ENCODE peak calls at places on chromosomes 13 and 19, in five cellular contexts. J, U, M, E and T are unnamed samples.
A peak's percentile ranks its signal among the peaks of the same experiment; 100 is the strongest.

GRCh38 chr19:6210721-6211600 is 68.8 kb downstream of the MLLT1 start:
- DNase-seq in U (no peak), M (no peak), E (no peak), J (no peak), T (no peak)

GRCh38 chr19:49113762-49114629 is at the start of gene LIN7B:
- DNase-seq in U (no peak), E (no peak), M (peak; percentile 67), J (peak; percentile 86), T (peak; percentile 88)

GRCh38 chr13:63542704-63543215 is 2127.1 kb upstream of the PCDH20 start:
- DNase-seq in M (no peak), J (no peak), U (no peak), E (no peak), T (no peak)

GRCh38 chr19:16366056-16366432 is 41.4 kb downstream of the KLF2 start:
- DNase-seq in M (no peak), U (no peak), J (no peak), E (no peak), T (no peak)

GRCh38 chr19:55269299-55269698 is 10.5 kb upstream of the PPP6R1 start:
- DNase-seq in M (no peak), U (no peak), J (no peak), E (no peak), T (no peak)

GRCh38 chr13:50613356-50613831 is 230.1 kb downstream of the DLEU7 start:
- DNase-seq in E (no peak), J (no peak), M (no peak), U (no peak), T (no peak)

GRCh38 chr19:29831041-29831548 is 19.3 kb downstream of the CCNE1 start:
- DNase-seq in E (no peak), J (no peak), M (no peak), U (no peak), T (no peak)

GRCh38 chr13:24032674-24033073 is 127.8 kb upstream of the SPATA13 start:
- DNase-seq in M (peak; percentile 47), J (no peak), E (no peak), U (no peak), T (no peak)

GRCh38 chr13:94232161-94232560 is 247.3 kb downstream of the DCT start:
- DNase-seq in M (no peak), E (no peak), J (no peak), U (no peak), T (no peak)

GRCh38 chr13:95388420-95389079 is 87.3 kb upstream of the ABCC4 start:
- DNase-seq in J (no peak), E (no peak), U (no peak), M (no peak), T (no peak)

DNA sequence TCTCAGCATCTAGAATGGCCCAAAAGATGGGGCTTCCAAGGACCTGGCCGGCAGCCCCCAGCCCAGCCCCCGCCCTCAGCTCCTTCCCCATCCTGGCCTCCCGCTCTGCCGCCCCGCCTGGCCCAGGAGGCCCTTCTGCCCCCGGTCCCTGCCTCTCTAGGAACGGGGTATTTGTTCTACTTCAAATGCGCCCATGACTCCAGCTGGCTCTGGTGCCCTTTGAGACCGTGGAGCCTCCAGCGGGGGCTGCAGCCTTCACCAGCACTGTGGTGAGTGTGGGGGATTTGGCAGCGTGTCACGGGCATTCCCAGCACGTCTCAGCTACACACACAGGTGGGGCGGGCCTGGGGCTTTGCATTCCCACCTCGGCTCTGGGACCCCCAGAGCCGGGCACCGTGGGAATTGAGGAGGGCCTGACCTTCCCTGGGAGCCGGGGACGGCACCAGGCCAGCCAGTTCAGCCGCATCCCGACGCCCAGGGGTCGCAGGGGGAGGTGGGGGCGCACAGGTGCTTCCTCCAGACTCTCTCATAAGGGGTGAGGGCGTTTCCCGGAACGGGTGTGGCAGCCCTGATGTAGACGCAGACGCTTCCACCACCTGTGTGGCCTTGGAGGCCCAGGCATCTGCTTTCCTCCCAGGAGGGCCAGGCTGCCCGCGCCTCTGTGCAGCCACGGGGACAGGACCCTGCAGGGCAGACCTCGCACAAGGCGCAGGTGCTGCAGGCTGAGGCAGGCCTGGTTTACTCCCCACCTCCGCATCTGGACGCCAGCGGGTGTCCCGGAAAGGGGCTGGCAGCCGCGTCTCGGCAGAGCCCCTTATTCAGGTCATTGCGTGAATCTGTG is 947 bp downstream of the ATP4B start:
- DNase-seq in E (no peak), M (no peak), U (no peak), J (no peak), T (no peak)
- TF ChIP-seq SUZ12 in E (no peak), M (no peak), U (no peak), J (no peak), T (no peak)

DNA sequence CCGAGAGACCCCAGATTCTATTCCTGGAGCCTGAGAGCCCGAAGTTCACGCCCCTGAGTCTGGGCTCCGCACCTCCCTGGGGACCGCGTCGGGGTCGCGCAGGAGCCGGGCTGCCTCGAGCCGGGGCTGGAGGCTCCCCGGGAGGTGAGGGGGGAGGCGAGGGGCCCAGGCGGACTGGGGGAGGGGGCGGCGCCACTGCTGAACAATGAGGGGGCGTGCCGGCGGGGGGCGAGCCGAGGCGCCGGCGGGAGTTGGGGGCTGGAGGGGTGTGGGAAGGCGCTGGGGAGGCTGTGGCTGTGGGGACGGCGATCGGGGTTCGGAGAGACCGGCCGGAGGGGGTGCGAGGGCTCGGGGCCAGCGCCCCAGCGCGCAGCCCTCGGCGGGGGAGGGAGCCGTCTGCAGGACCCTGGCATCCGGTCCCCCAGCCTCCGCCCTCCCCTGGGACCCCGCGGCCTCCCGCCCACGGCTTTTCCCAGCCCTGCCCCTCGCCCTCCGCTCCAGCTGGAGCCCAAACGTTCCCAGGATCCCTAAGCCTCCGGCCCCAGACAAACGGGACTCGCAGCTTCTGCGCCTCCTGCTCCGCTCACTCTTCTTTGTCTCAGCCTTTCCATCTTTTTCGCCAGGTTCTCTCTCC is 917 bp downstream of the PLEKHG2 start:
- DNase-seq in J (no peak), M (no peak), E (no peak), U (no peak), T (peak; percentile 72)
- TF ChIP-seq SUZ12 in J (no peak), M (no peak), E (no peak), U (no peak), T (no peak)

GRCh38 chr13:41075485-41075884 is 14.2 kb downstream of the WBP4 start:
- DNase-seq in J (no peak), M (no peak), U (no peak), E (no peak), T (no peak)
- TF ChIP-seq SUZ12 in J (no peak), M (no peak), U (no peak), E (no peak), T (no peak)

GRCh38 chr13:110780410-110780809 is 66.9 kb downstream of the ING1 start:
- DNase-seq in U (no peak), M (no peak), J (no peak), E (no peak), T (no peak)
- TF ChIP-seq SUZ12 in U (no peak), M (no peak), J (no peak), E (no peak), T (no peak)

GRCh38 chr13:91045351-91046034 is 302.0 kb upstream of the MIR17HG start:
- DNase-seq in E (no peak), M (no peak), J (peak; percentile 71), U (peak; percentile 6), T (no peak)
- TF ChIP-seq SUZ12 in E (no peak), M (no peak), J (no peak), U (no peak), T (no peak)